ENCODE peak calls at places on chromosomes 4 and X, in six cellular contexts. K is Panc1, J is stomach, V is endothelial cell of umbilical vein, Y is breast epithelium, U is transverse colon. S is an unnamed sample.
A peak's percentile ranks its signal among the peaks of the same experiment; 100 is the strongest.

GRCh38 chr4:174545268-174545667 is 23.0 kb upstream of the HPGD start:
- DNase-seq in Y (no peak), J (no peak), V (no peak), U (no peak), K (no peak), S (no peak)

GRCh38 chrX:65990702-65991101 is 49.2 kb downstream of the VSIG4 start:
- DNase-seq in Y (no peak), U (no peak), K (no peak), V (no peak), J (no peak), S (no peak)

GRCh38 chr4:162499478-162499877 is 335.7 kb upstream of the FSTL5 start:
- DNase-seq in V (no peak), K (no peak), J (no peak), U (no peak), Y (no peak), S (no peak)

GRCh38 chr4:80362578-80363181 is 27.1 kb downstream of the CFAP299 start:
- DNase-seq in K (no peak), J (no peak), Y (no peak), U (peak; percentile 47), V (peak; percentile 4), S (no peak)

GRCh38 chr4:145230726-145231125 is 50.3 kb upstream of the OTUD4 start:
- DNase-seq in U (no peak), Y (no peak), V (no peak), K (no peak), J (no peak), S (no peak)

GRCh38 chrX:18607966-18608365 is 63.9 kb downstream of the RS1 start:
- DNase-seq in K (no peak), U (no peak), Y (no peak), J (no peak), V (no peak), S (no peak)

GRCh38 chr4:19026281-19026680 is 1004.7 kb upstream of the LCORL start:
- DNase-seq in J (no peak), Y (no peak), V (no peak), U (no peak), K (no peak), S (no peak)

GRCh38 chr4:20618010-20618409 is 82.2 kb upstream of the PACRGL start:
- DNase-seq in Y (peak; percentile 23), U (peak; percentile 45), K (no peak), J (no peak), V (peak; percentile 51), S (no peak)

GRCh38 chrX:96984538-96984937 is 100.8 kb downstream of the RPA4 start:
- DNase-seq in V (no peak), Y (no peak), K (no peak), U (no peak), J (no peak), S (no peak)

GRCh38 chrX:19991350-19991718 is 473 bp upstream of the BCLAF3 start:
- DNase-seq in J (no peak), V (no peak), Y (no peak), K (no peak), U (no peak), S (no peak)

GRCh38 chrX:135535077-135535630 is 14.7 kb downstream of the INTS6L start:
- DNase-seq in V (no peak), U (no peak), J (no peak), Y (no peak), K (no peak), S (no peak)

GRCh38 chr4:187606581-187606980 is 389.0 kb upstream of the ZFP42 start:
- DNase-seq in Y (no peak), V (peak; percentile 50), J (no peak), K (peak; percentile 36), U (peak; percentile 15), S (no peak)

GRCh38 chrX:107686792-107687191 is 58.5 kb downstream of the PRPS1 start:
- DNase-seq in J (no peak), U (no peak), K (no peak), Y (no peak), V (peak; percentile 57), S (no peak)

GRCh38 chrX:151505796-151506195 is 57.7 kb upstream of the PASD1 start:
- DNase-seq in J (no peak), U (no peak), K (no peak), V (peak; percentile 0), Y (no peak), S (no peak)

GRCh38 chrX:123976671-123977316 is 15.3 kb downstream of the STAG2 start:
- DNase-seq in U (no peak), V (peak; percentile 57), Y (no peak), J (no peak), K (no peak), S (no peak)

GRCh38 chr4:30912098-30912719 is 192.0 kb downstream of the PCDH7 start:
- DNase-seq in J (no peak), K (no peak), Y (no peak), U (no peak), V (no peak), S (no peak)

GRCh38 chr4:138734746-138735145 is 280.8 kb upstream of the NOCT start:
- DNase-seq in Y (no peak), K (no peak), V (peak; percentile 90), U (no peak), J (no peak), S (no peak)

GRCh38 chr4:155914782-155915181 is 11.3 kb downstream of the TDO2 start:
- DNase-seq in K (no peak), Y (no peak), V (no peak), U (no peak), J (no peak), S (no peak)

GRCh38 chr4:113008726-113009125 is 40.7 kb upstream of the ANK2 start:
- DNase-seq in J (no peak), U (no peak), Y (no peak), V (no peak), K (no peak), S (no peak)

GRCh38 chrX:150197388-150197787 is 165.7 kb upstream of the MAMLD1 start:
- DNase-seq in J (no peak), Y (no peak), V (no peak), K (no peak), U (no peak), S (no peak)

GRCh38 chrX:37380920-37381319 is 31.8 kb downstream of the PRRG1 start:
- DNase-seq in U (no peak), V (peak; percentile 91), K (peak; percentile 24), Y (no peak), J (no peak), S (no peak)

GRCh38 chrX:150587585-150588503 is 19.4 kb downstream of the MTM1 start:
- DNase-seq in Y (no peak), K (no peak), J (no peak), V (peak; percentile 35), U (no peak), S (no peak)

GRCh38 chrX:155188786-155189185 is 27.5 kb upstream of the VBP1 start:
- DNase-seq in Y (no peak), K (no peak), V (no peak), U (no peak), J (no peak), S (no peak)

GRCh38 chr4:187608001-187608421 is 387.6 kb upstream of the ZFP42 start:
- DNase-seq in Y (no peak), J (no peak), K (no peak), U (no peak), V (peak; percentile 33), S (no peak)

GRCh38 chrX:53716328-53717088 is 30.0 kb upstream of the HUWE1 start:
- DNase-seq in Y (peak; percentile 26), J (no peak), V (peak; percentile 1), U (peak; percentile 15), K (no peak), S (no peak)

GRCh38 chr4:6504900-6505496 is 32.6 kb upstream of the PPP2R2C start:
- DNase-seq in U (no peak), Y (no peak), V (no peak), J (no peak), K (no peak), S (no peak)

GRCh38 chrX:55695227-55696018 is 22.1 kb upstream of the RRAGB start:
- DNase-seq in Y (no peak), K (no peak), J (no peak), U (no peak), V (no peak), S (no peak)

GRCh38 chr4:67685532-67685859 is 15.5 kb downstream of the UBA6 start:
- DNase-seq in J (no peak), Y (no peak), U (no peak), V (no peak), K (no peak), S (no peak)

DNA sequence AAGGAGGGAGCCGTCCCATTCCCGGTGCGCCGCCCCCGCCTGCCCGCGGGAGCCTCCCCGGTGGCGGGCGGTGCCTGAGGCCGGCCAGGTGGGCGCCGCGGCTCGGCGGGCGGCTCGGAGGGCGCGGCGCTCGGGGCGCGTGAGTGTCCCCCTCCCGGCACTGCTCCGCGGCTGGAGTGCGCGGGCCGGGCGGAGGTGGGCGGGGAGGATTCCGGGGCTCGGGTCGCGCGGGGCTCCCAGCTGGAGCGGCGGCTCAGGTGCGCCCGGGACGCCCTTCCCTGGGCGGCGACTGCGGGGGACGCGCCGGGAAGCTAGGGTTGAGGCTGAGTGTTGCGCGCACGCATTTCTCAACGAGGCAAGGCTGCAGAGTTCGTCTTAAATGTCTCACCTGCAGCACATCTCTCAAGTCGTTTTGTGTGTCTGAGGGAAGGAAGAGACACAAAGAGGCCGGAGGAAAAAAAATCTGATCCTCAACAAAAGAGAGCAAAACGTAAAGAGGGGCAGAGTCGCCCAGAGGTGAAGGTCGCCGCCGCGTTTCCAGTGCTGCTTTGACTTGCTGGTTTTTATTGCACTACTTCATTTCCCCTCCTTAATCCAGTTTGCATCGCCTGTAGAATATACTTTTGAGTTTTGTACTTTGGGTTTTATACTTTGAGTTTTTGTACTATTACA is 106.7 kb upstream of the STOX2 start:
- DNase-seq in J (no peak), K (no peak), V (no peak), Y (no peak), U (peak; percentile 19), S (no peak)
- TF ChIP-seq POLR2AphosphoS5 in J (no peak), K (no peak), V (no peak), Y (no peak), U (no peak), S (no peak)

DNA sequence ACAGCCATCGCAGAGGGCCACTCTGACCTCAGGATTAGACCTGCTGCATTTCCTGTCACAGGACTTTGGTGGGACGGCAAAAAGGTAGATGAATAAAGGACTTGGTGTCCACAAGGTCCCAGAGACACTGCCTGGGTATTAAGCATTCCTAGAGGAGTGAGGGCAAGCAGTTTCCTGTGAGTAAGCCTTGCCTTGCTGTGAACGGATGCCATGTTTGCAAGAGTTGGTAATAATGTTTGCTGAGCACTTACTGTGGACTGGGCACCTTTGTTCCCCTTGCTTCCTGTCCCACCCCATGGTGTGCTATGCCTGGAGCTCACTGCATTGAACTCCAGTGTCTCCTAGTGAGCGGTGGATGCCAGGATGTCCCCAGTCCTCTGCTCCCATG is 95.7 kb upstream of the MSX1 start:
- DNase-seq in K (no peak), Y (no peak), J (no peak), U (no peak), V (no peak), S (no peak)
- H3K4me3 ChIP-seq in K (no peak overlapping the region), Y (no peak overlapping the region), J (no peak overlapping the region), U (no peak overlapping the region), V (no peak overlapping the region), S (no peak overlapping the region)

DNA sequence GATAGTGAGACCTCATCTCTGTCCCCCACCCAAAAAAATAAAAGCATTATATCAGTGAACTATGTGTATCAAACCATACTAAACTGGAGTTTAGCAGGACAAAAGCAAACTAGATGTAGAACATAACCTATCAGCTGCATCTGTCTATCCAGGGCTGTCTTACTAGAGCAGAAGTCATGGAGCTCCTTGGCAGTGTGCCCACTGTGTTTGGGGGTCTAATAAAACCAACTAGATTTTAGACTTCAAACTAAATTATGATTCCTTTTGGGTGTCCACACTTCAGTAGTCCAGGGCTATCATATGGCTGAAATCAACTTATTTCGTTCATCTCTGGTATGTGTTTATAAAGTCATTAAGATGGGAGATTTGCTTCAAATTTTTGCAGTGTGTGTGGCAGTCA is 8.2 kb downstream of the SLBP start:
- DNase-seq in V (no peak), U (no peak), K (no peak), J (no peak), Y (no peak), S (no peak)
- H3K36me3 ChIP-seq in V (peaks cover 16% of the 10 kb centered on the region), U (peaks cover 2% of the 10 kb centered on the region), K (peaks cover 23% of the 10 kb centered on the region), J (peaks cover 15% of the 10 kb centered on the region), Y (no peaks in the 10 kb centered on the region), S (peaks cover 66% of the 10 kb centered on the region)

GRCh38 chr4:122700178-122700725 is 32.3 kb upstream of the BBS12 start:
- DNase-seq in U (peak; percentile 65), J (no peak), K (no peak), V (no peak), Y (peak; percentile 87), S (no peak)
- TF ChIP-seq POLR2AphosphoS5 in U (peak; percentile 71), J (no peak), K (no peak), V (no peak), Y (peak; percentile 27), S (no peak)